ENCODE peak calls at places on chromosomes 2 and 18, in eight cellular contexts. C is AG09309, W is gastrocnemius medialis, G is astrocyte of the cerebellum, L is ascending aorta, Z is fibroblast of lung, D is coronary artery, H is pancreas. I is an unnamed sample.

GRCh38 chr2:217834744-217835513 is 167.9 kb downstream of the TNS1 start:
- DNase-seq in C (no peak), W (peak; percentile 71), G (no peak), L (no peak), Z (peak; percentile 42), D (no peak), H (peak; percentile 41), I (no peak)

GRCh38 chr2:160952462-160952861 is 207.8 kb upstream of the TANK start:
- DNase-seq in C (no peak), W (peak; percentile 15), G (peak; percentile 40), L (no peak), Z (peak; percentile 79), D (no peak), H (no peak), I (peak; percentile 67)

GRCh38 chr2:165406053-165406628 is 63.4 kb upstream of the CSRNP3 start:
- DNase-seq in C (no peak), W (no peak), G (no peak), L (no peak), Z (peak; percentile 42), D (no peak), H (no peak), I (peak; percentile 23)

GRCh38 chr2:180015951-180016709 is 9.0 kb upstream of the CWC22 start:
- DNase-seq in C (peak; percentile 88), W (no peak), G (peak; percentile 36), L (no peak), Z (peak; percentile 76), D (no peak), H (no peak), I (peak; percentile 69)

GRCh38 chr18:74457743-74458465 is 796 bp upstream of the DIPK1C start:
- DNase-seq in C (no peak), W (no peak), G (no peak), L (no peak), Z (no peak), D (no peak), H (no peak), I (no peak)

GRCh38 chr2:35714883-35715282 is 640.7 kb upstream of the CRIM1 start:
- DNase-seq in C (no peak), W (no peak), G (peak; percentile 3), L (no peak), Z (peak; percentile 57), D (no peak), H (no peak), I (no peak)

GRCh38 chr2:240463866-240464481 is 28.5 kb downstream of the GPC1 start:
- DNase-seq in C (no peak), W (peak; percentile 11), G (no peak), L (peak; percentile 4), Z (no peak), D (peak; percentile 71), H (peak; percentile 23), I (no peak)

GRCh38 chr18:50009772-50010171 is 185.2 kb downstream of the MYO5B start:
- DNase-seq in C (no peak), W (peak; percentile 17), G (no peak), L (no peak), Z (peak; percentile 3), D (no peak), H (no peak), I (no peak)

GRCh38 chr2:1790996-1791395 is 46.7 kb upstream of the PXDN start:
- DNase-seq in C (no peak), W (no peak), G (no peak), L (no peak), Z (no peak), D (no peak), H (no peak), I (no peak)

GRCh38 chr18:48893061-48893558 is 57.7 kb downstream of the SMAD7 start:
- DNase-seq in C (no peak), W (no peak), G (no peak), L (no peak), Z (no peak), D (no peak), H (no peak), I (no peak)

GRCh38 chr2:25651066-25651465 is 22.3 kb downstream of the DTNB start:
- DNase-seq in C (no peak), W (no peak), G (no peak), L (no peak), Z (peak; percentile 66), D (no peak), H (no peak), I (peak; percentile 5)

GRCh38 chr2:25964891-25965290 is 17.4 kb downstream of the KIF3C start:
- DNase-seq in C (no peak), W (no peak), G (no peak), L (no peak), Z (peak; percentile 75), D (no peak), H (no peak), I (no peak)

GRCh38 chr2:226756131-226756530 is 43.5 kb downstream of the IRS1 start:
- DNase-seq in C (no peak), W (no peak), G (peak; percentile 45), L (no peak), Z (peak; percentile 93), D (no peak), H (no peak), I (peak; percentile 74)

GRCh38 chr2:30744823-30745222 is 62.4 kb downstream of the CAPN13 start:
- DNase-seq in C (no peak), W (no peak), G (no peak), L (no peak), Z (no peak), D (no peak), H (no peak), I (no peak)

GRCh38 chr2:38522754-38523349 is 79.9 kb downstream of the HNRNPLL start:
- DNase-seq in C (no peak), W (peak; percentile 75), G (no peak), L (no peak), Z (no peak), D (no peak), H (no peak), I (no peak)

GRCh38 chr18:55114856-55115255 is 155.6 kb upstream of the CCDC68 start:
- DNase-seq in C (no peak), W (no peak), G (no peak), L (no peak), Z (no peak), D (no peak), H (no peak), I (no peak)

DNA sequence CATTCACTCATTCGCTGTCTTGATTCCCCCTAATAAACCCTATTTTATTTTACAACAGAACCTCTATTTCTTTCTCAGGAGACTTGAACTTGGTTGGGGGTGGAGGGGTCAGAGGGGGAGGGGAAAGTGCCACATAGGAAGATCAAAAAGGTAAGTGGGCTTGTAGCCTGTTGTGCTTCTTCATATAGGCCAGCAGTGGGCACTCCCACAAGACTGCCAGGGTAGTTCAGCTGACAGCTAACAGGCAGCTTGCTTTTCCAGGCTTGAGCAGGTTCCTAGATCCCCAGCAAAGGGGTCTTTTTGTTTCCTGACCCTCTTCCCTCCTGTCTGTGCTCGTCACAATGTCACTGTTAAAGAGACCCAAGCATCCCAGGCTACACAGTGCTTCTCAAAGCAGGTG is 829 bp upstream of the KIAA2012 start:
- DNase-seq in C (no peak), W (no peak), G (no peak), L (no peak), Z (no peak), D (no peak), H (no peak), I (no peak)
- TF ChIP-seq CTCF in C (peak; percentile 28), W (no peak), G (no peak), L (no peak), Z (peak; percentile 32), D (no peak), H (no peak), I (peak; percentile 31)

GRCh38 chr2:196293751-196294486 is 122.5 kb upstream of the STK17B start:
- DNase-seq in C (peak; percentile 83), W (no peak), G (peak; percentile 50), L (no peak), Z (peak; percentile 91), D (no peak), H (no peak), I (peak; percentile 84)

GRCh38 chr2:196291418-196291817 is 120.0 kb upstream of the STK17B start:
- DNase-seq in C (no peak), W (no peak), G (no peak), L (no peak), Z (no peak), D (no peak), H (no peak), I (no peak)

GRCh38 chr2:196291873-196292800 is 120.8 kb upstream of the STK17B start:
- DNase-seq in C (no peak), W (peak; percentile 28), G (peak; percentile 78), L (no peak), Z (peak; percentile 87), D (no peak), H (no peak), I (peak; percentile 56)

GRCh38 chr2:196295005-196295404 is 123.6 kb upstream of the STK17B start:
- DNase-seq in C (no peak), W (no peak), G (no peak), L (no peak), Z (peak; percentile 25), D (no peak), H (no peak), I (no peak)

DNA sequence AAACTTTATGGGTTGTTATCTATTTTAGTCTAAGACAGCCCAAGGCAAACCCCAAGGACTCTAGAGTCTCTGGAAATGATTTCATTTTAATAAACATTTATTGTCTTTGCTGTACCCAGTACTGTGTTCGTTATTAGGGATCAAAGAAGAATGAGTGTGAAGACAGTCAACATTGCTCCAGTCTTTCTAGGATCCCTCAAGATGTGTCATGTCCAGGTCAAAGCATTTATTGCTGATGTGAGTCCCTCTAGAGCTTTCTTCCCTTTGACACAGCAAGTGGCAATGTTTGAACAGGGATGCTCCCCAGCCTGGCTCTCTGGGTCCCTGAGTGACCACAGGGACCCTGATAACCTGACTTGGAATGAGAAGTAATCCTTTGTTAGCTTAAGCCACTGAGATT is 123.1 kb upstream of the STK17B start:
- DNase-seq in C (no peak), W (no peak), G (no peak), L (no peak), Z (no peak), D (no peak), H (no peak), I (no peak)
- H3K4me3 ChIP-seq in C (no peak overlapping the region), W (no peak overlapping the region), G (no peak overlapping the region), L (no peak overlapping the region), Z (no peak overlapping the region), D (no peak overlapping the region), H (no peak overlapping the region), I (no peak overlapping the region)

GRCh38 chr2:121736462-121737336 is at the start of gene NIFK:
- DNase-seq in C (peak; percentile 83), W (peak; percentile 99), G (peak; percentile 90), L (peak; percentile 96), Z (peak; percentile 95), D (peak; percentile 100), H (peak; percentile 100), I (peak; percentile 98)
- TF ChIP-seq CTCF in C (no peak), W (no peak), G (no peak), L (peak; percentile 5), Z (no peak), D (no peak), H (no peak), I (no peak)

DNA sequence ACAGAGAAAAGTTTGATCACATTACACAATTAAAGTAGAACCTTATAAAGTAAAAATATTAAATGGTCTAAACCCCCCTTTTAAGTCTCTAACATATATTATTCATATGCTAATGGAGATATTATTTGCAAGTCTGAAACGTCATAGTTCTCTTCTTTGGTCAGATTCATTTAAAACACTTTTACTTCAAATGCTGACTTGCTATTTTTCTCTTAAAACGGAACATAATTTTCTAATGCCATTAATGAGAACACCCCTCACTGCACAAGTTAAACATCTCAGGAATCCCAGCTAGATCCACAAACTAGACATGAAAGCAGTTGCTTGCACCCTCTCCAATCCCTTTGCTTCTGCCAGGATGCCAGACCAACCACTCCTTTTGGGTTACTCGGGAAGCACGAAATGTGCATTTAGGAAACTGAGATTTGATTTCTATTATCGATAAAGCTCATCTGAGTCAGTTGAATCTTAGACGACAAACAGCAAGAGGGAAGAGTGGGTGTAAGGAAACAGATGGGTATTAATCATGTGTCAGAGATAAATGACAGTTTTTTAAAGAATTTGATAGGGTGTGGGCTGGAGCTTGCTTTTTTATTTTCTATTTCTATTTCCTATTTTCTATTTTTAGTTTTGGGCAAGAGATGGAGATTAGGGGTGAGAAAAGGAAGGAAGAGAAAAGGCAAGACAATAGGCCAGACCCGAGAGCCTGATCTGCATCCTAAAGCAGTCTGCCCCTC is 1.5 kb downstream of the ADD2 start:
- DNase-seq in C (no peak), W (no peak), G (no peak), L (no peak), Z (no peak), D (no peak), H (no peak), I (no peak)
- H3K4me3 ChIP-seq in C (no peak overlapping the region), W (peak overlapping the region; percentile 52), G (peak overlapping the region; percentile 46), L (peak overlapping the region; percentile 48), Z (peak overlapping the region; percentile 34), D (peak overlapping the region; percentile 65), H (peak overlapping the region; percentile 52), I (no peak overlapping the region)

I was measured in astrocyte of the spinal cord.